ENCODE peak calls at places on chromosomes 1 and 21, in six cellular contexts. E is ACHN; T is hepatic stellate cell; H is HS-5; L is memory B cell; M is CD8-positive, alpha-beta memory T cell. V is an unnamed sample.

GRCh38 chr21:44618909-44619308 is 7.0 kb downstream of the KRTAP10-8 start:
- DNase-seq in H (no peak), L (no peak), T (no peak), M (peak; percentile 20), E (no peak), V (no peak)

GRCh38 chr1:64826991-64827390 is 82.1 kb downstream of the RAVER2 start:
- DNase-seq in M (no peak), T (no peak), E (peak; percentile 22), L (no peak), H (no peak), V (no peak)

GRCh38 chr1:168084396-168085231 is 52.1 kb downstream of the GPR161 start:
- DNase-seq in M (peak; percentile 45), L (peak; percentile 60), T (peak; percentile 54), H (no peak), E (peak; percentile 49), V (peak; percentile 72)

GRCh38 chr21:26032263-26032662 is 138.3 kb downstream of the APP start:
- DNase-seq in E (no peak), H (no peak), L (no peak), M (no peak), T (no peak), V (no peak)

GRCh38 chr1:234960722-234961467 is 167.7 kb downstream of the TOMM20 start:
- DNase-seq in T (no peak), H (no peak), M (no peak), L (no peak), E (no peak), V (peak; percentile 83)

GRCh38 chr1:232952514-232953175 is 2.2 kb downstream of the NTPCR start:
- DNase-seq in H (no peak), E (peak; percentile 75), L (no peak), M (no peak), T (peak; percentile 49), V (peak; percentile 55)

GRCh38 chr1:116737020-116737854 is 17.0 kb upstream of the CD2 start:
- DNase-seq in L (peak; percentile 47), T (peak; percentile 34), E (peak; percentile 44), M (peak; percentile 53), H (no peak), V (peak; percentile 81)

GRCh38 chr1:97877307-97877706 is 43.5 kb downstream of the DPYD start:
- DNase-seq in T (peak; percentile 2), E (no peak), L (no peak), H (no peak), M (no peak), V (no peak)

GRCh38 chr1:113821916-113822315 is 9.6 kb upstream of the RSBN1 start:
- DNase-seq in E (no peak), M (no peak), T (no peak), H (no peak), L (no peak), V (no peak)